ENCODE peak calls at places on chromosomes 7 and 10, in nine cellular contexts. One of them, this sample, is unnamed.

GRCh38 chr7:50982626-50983025 is 199.9 kb upstream of the GRB10 start:
- DNase-seq in left lung: no peak
- DNase-seq in GM12864: no peak
- DNase-seq in heart right ventricle: no peak
- DNase-seq in left ventricle myocardium inferior: no peak
- DNase-seq in choroid plexus epithelial cell: no peak
- DNase-seq in ascending aorta: no peak
- DNase-seq in effector memory CD4-positive, alpha-beta T cell: no peak
- DNase-seq in transverse colon: no peak
- DNase-seq in this sample: no peak

GRCh38 chr7:129750091-129750870 is 138.8 kb downstream of the NRF1 start:
- DNase-seq in ascending aorta: no peak
- DNase-seq in effector memory CD4-positive, alpha-beta T cell: no peak
- DNase-seq in choroid plexus epithelial cell: no peak
- DNase-seq in left ventricle myocardium inferior: no peak
- DNase-seq in heart right ventricle: no peak
- DNase-seq in transverse colon: no peak
- DNase-seq in GM12864: no peak
- DNase-seq in left lung: no peak
- DNase-seq in this sample: no peak

GRCh38 chr7:131008840-131009651 is 275.0 kb upstream of the KLF14 start:
- DNase-seq in GM12864: no peak
- DNase-seq in heart right ventricle: no peak
- DNase-seq in ascending aorta: no peak
- DNase-seq in left lung: no peak
- DNase-seq in left ventricle myocardium inferior: no peak
- DNase-seq in effector memory CD4-positive, alpha-beta T cell: no peak
- DNase-seq in choroid plexus epithelial cell: no peak
- DNase-seq in transverse colon: no peak
- DNase-seq in this sample: no peak

GRCh38 chr7:139526578-139527544 is 3.4 kb downstream of the CLEC2L start:
- DNase-seq in left ventricle myocardium inferior: no peak
- DNase-seq in ascending aorta: no peak
- DNase-seq in left lung: no peak
- DNase-seq in GM12864: no peak
- DNase-seq in transverse colon: no peak
- DNase-seq in heart right ventricle: no peak
- DNase-seq in effector memory CD4-positive, alpha-beta T cell: no peak
- DNase-seq in choroid plexus epithelial cell: peak
- DNase-seq in this sample: no peak

GRCh38 chr7:112238330-112238729 is 31.8 kb downstream of the ZNF277 start:
- DNase-seq in ascending aorta: no peak
- DNase-seq in transverse colon: no peak
- DNase-seq in effector memory CD4-positive, alpha-beta T cell: no peak
- DNase-seq in choroid plexus epithelial cell: no peak
- DNase-seq in left lung: no peak
- DNase-seq in left ventricle myocardium inferior: no peak
- DNase-seq in GM12864: no peak
- DNase-seq in heart right ventricle: no peak
- DNase-seq in this sample: no peak

GRCh38 chr10:86344714-86345161 is 21.9 kb downstream of the GRID1 start:
- DNase-seq in left ventricle myocardium inferior: no peak
- DNase-seq in ascending aorta: no peak
- DNase-seq in heart right ventricle: no peak
- DNase-seq in transverse colon: no peak
- DNase-seq in GM12864: no peak
- DNase-seq in effector memory CD4-positive, alpha-beta T cell: no peak
- DNase-seq in choroid plexus epithelial cell: no peak
- DNase-seq in left lung: no peak
- DNase-seq in this sample: no peak

GRCh38 chr10:69854685-69855345 is 53.1 kb downstream of the COL13A1 start:
- DNase-seq in choroid plexus epithelial cell: no peak
- DNase-seq in heart right ventricle: no peak
- DNase-seq in GM12864: no peak
- DNase-seq in ascending aorta: no peak
- DNase-seq in transverse colon: peak
- DNase-seq in effector memory CD4-positive, alpha-beta T cell: no peak
- DNase-seq in left lung: no peak
- DNase-seq in left ventricle myocardium inferior: no peak
- DNase-seq in this sample: no peak

GRCh38 chr10:133314911-133315310 is 6.2 kb downstream of the ZNF511 start:
- DNase-seq in heart right ventricle: no peak
- DNase-seq in choroid plexus epithelial cell: no peak
- DNase-seq in GM12864: no peak
- DNase-seq in left lung: peak
- DNase-seq in transverse colon: no peak
- DNase-seq in effector memory CD4-positive, alpha-beta T cell: no peak
- DNase-seq in ascending aorta: no peak
- DNase-seq in left ventricle myocardium inferior: no peak
- DNase-seq in this sample: no peak

GRCh38 chr10:84293574-84294016 is 34.8 kb upstream of the CCSER2 start:
- DNase-seq in effector memory CD4-positive, alpha-beta T cell: no peak
- DNase-seq in GM12864: no peak
- DNase-seq in ascending aorta: no peak
- DNase-seq in left lung: no peak
- DNase-seq in transverse colon: no peak
- DNase-seq in left ventricle myocardium inferior: no peak
- DNase-seq in heart right ventricle: no peak
- DNase-seq in choroid plexus epithelial cell: no peak
- DNase-seq in this sample: no peak

GRCh38 chr10:99659031-99659867 is at the start of gene ENTPD7:
- DNase-seq in heart right ventricle: peak
- DNase-seq in ascending aorta: peak
- DNase-seq in left lung: peak
- DNase-seq in transverse colon: peak
- DNase-seq in left ventricle myocardium inferior: peak
- DNase-seq in effector memory CD4-positive, alpha-beta T cell: peak
- DNase-seq in GM12864: peak
- DNase-seq in choroid plexus epithelial cell: peak
- DNase-seq in this sample: peak

GRCh38 chr7:450741-451140 is 68.9 kb downstream of the PDGFA start:
- DNase-seq in left lung: peak
- DNase-seq in choroid plexus epithelial cell: no peak
- DNase-seq in heart right ventricle: no peak
- DNase-seq in transverse colon: no peak
- DNase-seq in ascending aorta: no peak
- DNase-seq in GM12864: no peak
- DNase-seq in effector memory CD4-positive, alpha-beta T cell: no peak
- DNase-seq in left ventricle myocardium inferior: no peak
- DNase-seq in this sample: no peak

GRCh38 chr7:74026406-74027123 is 1.4 kb upstream of the ELN start:
- DNase-seq in left lung: peak
- DNase-seq in choroid plexus epithelial cell: peak
- DNase-seq in left ventricle myocardium inferior: peak
- DNase-seq in ascending aorta: peak
- DNase-seq in heart right ventricle: peak
- DNase-seq in GM12864: no peak
- DNase-seq in effector memory CD4-positive, alpha-beta T cell: peak
- DNase-seq in transverse colon: peak
- DNase-seq in this sample: peak

GRCh38 chr7:155506854-155507337 is 39.5 kb downstream of the CNPY1 start:
- DNase-seq in ascending aorta: no peak
- DNase-seq in GM12864: no peak
- DNase-seq in choroid plexus epithelial cell: peak
- DNase-seq in transverse colon: no peak
- DNase-seq in heart right ventricle: no peak
- DNase-seq in effector memory CD4-positive, alpha-beta T cell: no peak
- DNase-seq in left ventricle myocardium inferior: no peak
- DNase-seq in left lung: no peak
- DNase-seq in this sample: no peak

GRCh38 chr7:47100815-47101435 is 481.0 kb downstream of the TNS3 start:
- DNase-seq in left ventricle myocardium inferior: peak
- DNase-seq in effector memory CD4-positive, alpha-beta T cell: no peak
- DNase-seq in choroid plexus epithelial cell: peak
- DNase-seq in left lung: peak
- DNase-seq in transverse colon: peak
- DNase-seq in GM12864: no peak
- DNase-seq in ascending aorta: no peak
- DNase-seq in heart right ventricle: peak
- DNase-seq in this sample: no peak

GRCh38 chr7:7922684-7923385 is 45.8 kb upstream of the GLCCI1 start:
- DNase-seq in heart right ventricle: no peak
- DNase-seq in GM12864: no peak
- DNase-seq in left ventricle myocardium inferior: no peak
- DNase-seq in transverse colon: no peak
- DNase-seq in ascending aorta: no peak
- DNase-seq in choroid plexus epithelial cell: no peak
- DNase-seq in effector memory CD4-positive, alpha-beta T cell: no peak
- DNase-seq in left lung: no peak
- DNase-seq in this sample: no peak

GRCh38 chr7:8260871-8261707 is 878 bp downstream of the ICA1 start:
- DNase-seq in GM12864: no peak
- DNase-seq in effector memory CD4-positive, alpha-beta T cell: no peak
- DNase-seq in choroid plexus epithelial cell: peak
- DNase-seq in left lung: peak
- DNase-seq in ascending aorta: peak
- DNase-seq in heart right ventricle: peak
- DNase-seq in left ventricle myocardium inferior: peak
- DNase-seq in transverse colon: peak
- DNase-seq in this sample: no peak

GRCh38 chr7:153017197-153017596 is 257.6 kb downstream of the ACTR3B start:
- DNase-seq in GM12864: no peak
- DNase-seq in heart right ventricle: no peak
- DNase-seq in ascending aorta: no peak
- DNase-seq in transverse colon: no peak
- DNase-seq in choroid plexus epithelial cell: no peak
- DNase-seq in effector memory CD4-positive, alpha-beta T cell: no peak
- DNase-seq in left lung: no peak
- DNase-seq in left ventricle myocardium inferior: no peak
- DNase-seq in this sample: no peak

GRCh38 chr7:157000741-157001653 is 9.5 kb downstream of the MNX1 start:
- DNase-seq in transverse colon: no peak
- DNase-seq in heart right ventricle: no peak
- DNase-seq in left lung: no peak
- DNase-seq in GM12864: no peak
- DNase-seq in left ventricle myocardium inferior: no peak
- DNase-seq in ascending aorta: no peak
- DNase-seq in choroid plexus epithelial cell: no peak
- DNase-seq in effector memory CD4-positive, alpha-beta T cell: no peak
- DNase-seq in this sample: no peak

GRCh38 chr7:157001920-157002818 is 8.3 kb downstream of the MNX1 start:
- DNase-seq in GM12864: no peak
- DNase-seq in heart right ventricle: no peak
- DNase-seq in left ventricle myocardium inferior: no peak
- DNase-seq in choroid plexus epithelial cell: no peak
- DNase-seq in transverse colon: no peak
- DNase-seq in ascending aorta: no peak
- DNase-seq in effector memory CD4-positive, alpha-beta T cell: no peak
- DNase-seq in left lung: peak
- DNase-seq in this sample: no peak

GRCh38 chr7:156998988-156999610 is 11.4 kb downstream of the MNX1 start:
- DNase-seq in GM12864: no peak
- DNase-seq in heart right ventricle: no peak
- DNase-seq in choroid plexus epithelial cell: no peak
- DNase-seq in transverse colon: no peak
- DNase-seq in left lung: no peak
- DNase-seq in effector memory CD4-positive, alpha-beta T cell: no peak
- DNase-seq in left ventricle myocardium inferior: no peak
- DNase-seq in ascending aorta: peak
- DNase-seq in this sample: no peak

GRCh38 chr7:157000047-157000726 is 10.3 kb downstream of the MNX1 start:
- DNase-seq in ascending aorta: no peak
- DNase-seq in left lung: no peak
- DNase-seq in effector memory CD4-positive, alpha-beta T cell: no peak
- DNase-seq in transverse colon: peak
- DNase-seq in choroid plexus epithelial cell: no peak
- DNase-seq in left ventricle myocardium inferior: no peak
- DNase-seq in GM12864: no peak
- DNase-seq in heart right ventricle: no peak
- DNase-seq in this sample: no peak

GRCh38 chr7:156999611-157000046 is 10.8 kb downstream of the MNX1 start:
- DNase-seq in GM12864: no peak
- DNase-seq in choroid plexus epithelial cell: no peak
- DNase-seq in heart right ventricle: no peak
- DNase-seq in left ventricle myocardium inferior: no peak
- DNase-seq in ascending aorta: no peak
- DNase-seq in left lung: peak
- DNase-seq in effector memory CD4-positive, alpha-beta T cell: no peak
- DNase-seq in transverse colon: peak
- DNase-seq in this sample: no peak
- H3K4me3 ChIP-seq in GM12864: peak
- H3K4me3 ChIP-seq in choroid plexus epithelial cell: peak
- H3K4me3 ChIP-seq in heart right ventricle: peak
- H3K4me3 ChIP-seq in left ventricle myocardium inferior: peak
- H3K4me3 ChIP-seq in ascending aorta: peak
- H3K4me3 ChIP-seq in left lung: peak
- H3K4me3 ChIP-seq in effector memory CD4-positive, alpha-beta T cell: peak
- H3K4me3 ChIP-seq in transverse colon: peak
- H3K4me3 ChIP-seq in this sample: peak

DNA sequence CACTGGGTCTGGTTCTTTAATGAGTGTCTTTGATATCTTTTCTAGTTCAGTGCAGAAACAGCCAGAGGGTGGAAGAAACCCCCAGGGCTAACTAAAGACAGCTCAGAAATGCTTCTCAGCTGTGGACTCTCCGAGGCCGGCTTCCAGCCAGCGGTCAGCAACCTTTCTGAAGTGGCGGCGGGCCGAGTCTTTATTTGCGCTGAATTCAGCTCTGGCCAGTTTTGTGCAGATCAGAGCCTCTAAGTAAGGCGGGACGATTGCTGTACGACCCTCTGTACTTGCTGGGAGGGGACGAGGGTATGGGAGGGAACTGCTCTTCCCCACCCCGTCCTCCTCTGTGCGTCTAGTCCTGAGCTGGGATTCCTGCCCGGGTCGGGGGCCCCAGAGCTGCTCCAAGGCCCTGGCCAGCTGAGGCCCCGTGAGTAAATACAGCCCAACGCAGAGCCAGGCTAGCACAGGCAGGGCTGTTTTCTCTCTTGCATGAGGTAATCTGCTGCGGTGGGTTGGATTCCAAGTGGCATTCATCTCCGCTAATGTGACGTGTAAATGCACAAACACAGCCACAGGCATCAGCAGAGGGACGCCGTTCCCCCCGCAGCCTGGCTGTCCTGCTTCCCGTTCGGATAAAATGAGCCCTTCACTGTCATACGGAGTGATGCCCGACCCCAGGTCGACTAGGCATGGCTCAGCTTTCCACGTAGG is 159.7 kb downstream of the PIP4K2A start:
- DNase-seq in left ventricle myocardium inferior: peak
- DNase-seq in left lung: no peak
- DNase-seq in transverse colon: peak
- DNase-seq in heart right ventricle: peak
- DNase-seq in ascending aorta: peak
- DNase-seq in effector memory CD4-positive, alpha-beta T cell: no peak
- DNase-seq in choroid plexus epithelial cell: peak
- DNase-seq in GM12864: no peak
- DNase-seq in this sample: no peak
- H3K4me3 ChIP-seq in left ventricle myocardium inferior: peak
- H3K4me3 ChIP-seq in left lung: no peak
- H3K4me3 ChIP-seq in transverse colon: peak
- H3K4me3 ChIP-seq in heart right ventricle: peak
- H3K4me3 ChIP-seq in ascending aorta: peak
- H3K4me3 ChIP-seq in effector memory CD4-positive, alpha-beta T cell: no peak
- H3K4me3 ChIP-seq in choroid plexus epithelial cell: peak
- H3K4me3 ChIP-seq in GM12864: no peak
- H3K4me3 ChIP-seq in this sample: no peak

GRCh38 chr10:6738464-6738824 is 158.4 kb upstream of the PRKCQ start:
- DNase-seq in GM12864: no peak
- DNase-seq in left ventricle myocardium inferior: no peak
- DNase-seq in choroid plexus epithelial cell: no peak
- DNase-seq in transverse colon: no peak
- DNase-seq in left lung: no peak
- DNase-seq in effector memory CD4-positive, alpha-beta T cell: no peak
- DNase-seq in heart right ventricle: no peak
- DNase-seq in ascending aorta: no peak
- DNase-seq in this sample: no peak
- H3K4me3 ChIP-seq in GM12864: no peak
- H3K4me3 ChIP-seq in left ventricle myocardium inferior: peak
- H3K4me3 ChIP-seq in choroid plexus epithelial cell: no peak
- H3K4me3 ChIP-seq in transverse colon: no peak
- H3K4me3 ChIP-seq in left lung: no peak
- H3K4me3 ChIP-seq in effector memory CD4-positive, alpha-beta T cell: no peak
- H3K4me3 ChIP-seq in heart right ventricle: peak
- H3K4me3 ChIP-seq in ascending aorta: no peak
- H3K4me3 ChIP-seq in this sample: no peak

GRCh38 chr7:101363196-101363733 is 590 bp downstream of the COL26A1 start:
- DNase-seq in left ventricle myocardium inferior: no peak
- DNase-seq in GM12864: no peak
- DNase-seq in choroid plexus epithelial cell: no peak
- DNase-seq in transverse colon: no peak
- DNase-seq in ascending aorta: no peak
- DNase-seq in effector memory CD4-positive, alpha-beta T cell: no peak
- DNase-seq in heart right ventricle: no peak
- DNase-seq in left lung: no peak
- DNase-seq in this sample: no peak
- H3K4me3 ChIP-seq in left ventricle myocardium inferior: peak
- H3K4me3 ChIP-seq in GM12864: no peak
- H3K4me3 ChIP-seq in choroid plexus epithelial cell: no peak
- H3K4me3 ChIP-seq in transverse colon: peak
- H3K4me3 ChIP-seq in ascending aorta: peak
- H3K4me3 ChIP-seq in effector memory CD4-positive, alpha-beta T cell: peak
- H3K4me3 ChIP-seq in heart right ventricle: peak
- H3K4me3 ChIP-seq in left lung: peak
- H3K4me3 ChIP-seq in this sample: peak

This sample was measured in naive thymus-derived CD4-positive, alpha-beta T cell.